ENCODE peak calls at places on chromosomes 2 and 18, in seven cellular contexts. C is GM23248; B is T-cell; D is coronary artery; T is cerebellar cortex; R is amniotic epithelial cell; A is stimulated activated CD4-positive, alpha-beta T cell treated with anti-CD3 and anti-CD28 coated beads, Interleukin-1b, Interleukin-23, amount 100 ng/mL, for 1 hour. J is an unnamed sample.

GRCh38 chr2:166637051-166637450 is 143.0 kb upstream of the SCN7A start:
- DNase-seq in C (no peak), B (no peak), D (no peak), T (no peak), R (no peak), A (no peak), J (no peak)

GRCh38 chr18:12882416-12882815 is 1.6 kb downstream of the PTPN2 start:
- DNase-seq in C (peak), B (no peak), D (no peak), T (peak), R (no peak), A (no peak), J (no peak)

GRCh38 chr18:55884498-55884897 is 296.5 kb upstream of the TCF4 start:
- DNase-seq in C (no peak), B (no peak), D (no peak), T (no peak), R (no peak), A (no peak), J (no peak)

GRCh38 chr2:217954971-217955740 is 47.6 kb downstream of the TNS1 start:
- DNase-seq in C (no peak), B (no peak), D (no peak), T (no peak), R (no peak), A (no peak), J (no peak)

GRCh38 chr18:76169733-76170132 is 325.3 kb downstream of the ZNF516 start:
- DNase-seq in C (no peak), B (no peak), D (no peak), T (peak), R (no peak), A (no peak), J (no peak)

GRCh38 chr2:219299372-219299760 is 9.8 kb downstream of the PTPRN start:
- DNase-seq in C (no peak), B (no peak), D (no peak), T (no peak), R (no peak), A (no peak), J (no peak)

GRCh38 chr2:79670198-79670597 is 157.3 kb downstream of the CTNNA2 start:
- DNase-seq in C (peak), B (no peak), D (no peak), T (peak), R (no peak), A (no peak), J (no peak)

GRCh38 chr2:42267530-42267929 is 93.5 kb downstream of the COX7A2L start:
- DNase-seq in C (no peak), B (no peak), D (no peak), T (no peak), R (no peak), A (no peak), J (no peak)

GRCh38 chr2:148614024-148614331 is 30.6 kb upstream of the EPC2 start:
- DNase-seq in C (no peak), B (no peak), D (no peak), T (no peak), R (no peak), A (no peak), J (no peak)

GRCh38 chr2:76039505-76039904 is 328.8 kb upstream of the GCFC2 start:
- DNase-seq in C (no peak), B (no peak), D (no peak), T (no peak), R (no peak), A (no peak), J (no peak)

GRCh38 chr2:182962641-182963040 is 75.6 kb downstream of the NCKAP1 start:
- DNase-seq in C (no peak), B (no peak), D (no peak), T (no peak), R (no peak), A (no peak), J (no peak)

GRCh38 chr2:177149155-177149503 is 63.5 kb upstream of the HNRNPA3 start:
- DNase-seq in C (no peak), B (no peak), D (no peak), T (no peak), R (no peak), A (no peak), J (no peak)

GRCh38 chr2:134446431-134447091 is 192.7 kb downstream of the MGAT5 start:
- DNase-seq in C (peak), B (no peak), D (no peak), T (no peak), R (peak), A (no peak), J (no peak)

GRCh38 chr18:79988925-79989361 is 580 bp upstream of the TXNL4A start:
- DNase-seq in C (peak), B (no peak), D (no peak), T (no peak), R (peak), A (no peak), J (no peak)

GRCh38 chr2:209872675-209873074 is 101.0 kb downstream of the UNC80 start:
- DNase-seq in C (no peak), B (no peak), D (no peak), T (peak), R (no peak), A (no peak), J (peak)

GRCh38 chr2:99865818-99866676 is 276.3 kb downstream of the AFF3 start:
- DNase-seq in C (peak), B (no peak), D (no peak), T (no peak), R (peak), A (no peak), J (no peak)

J was measured in G401.